ENCODE peak calls at places on chromosome 9, in seven cellular contexts. A is mesendoderm, T is H9, N is mesenchymal stem cell, O is H1, L is IMR-90, E is trophoblast cell. R is an unnamed sample.

GRCh38 chr9:6414291-6414690 is 1.3 kb downstream of the UHRF2 start:
- DNase-seq in A (no peak), T (no peak), N (peak), O (no peak), L (peak), E (peak), R (no peak)

GRCh38 chr9:90344013-90344412 is 298.6 kb downstream of the DIRAS2 start:
- DNase-seq in A (peak), T (no peak), N (peak), O (no peak), L (no peak), E (no peak), R (peak)

GRCh38 chr9:131721096-131721495 is 18.8 kb downstream of the RAPGEF1 start:
- DNase-seq in A (no peak), T (no peak), N (no peak), O (no peak), L (no peak), E (no peak), R (no peak)

GRCh38 chr9:115939065-115939765 is 214.4 kb upstream of the PAPPA start:
- DNase-seq in A (no peak), T (no peak), N (peak), O (no peak), L (peak), E (no peak), R (no peak)

GRCh38 chr9:132849168-132849831 is 28.8 kb downstream of the AK8 start:
- DNase-seq in A (no peak), T (no peak), N (no peak), O (no peak), L (no peak), E (no peak), R (no peak)

GRCh38 chr9:134493471-134494272 is 147.9 kb upstream of the COL5A1 start:
- DNase-seq in A (no peak), T (no peak), N (no peak), O (no peak), L (no peak), E (no peak), R (no peak)

GRCh38 chr9:35923927-35924763 is 14.9 kb downstream of the SPAAR start:
- DNase-seq in A (no peak), T (no peak), N (peak), O (no peak), L (peak), E (peak), R (no peak)

GRCh38 chr9:35406183-35406959 is 83.5 kb upstream of the RUSC2 start:
- DNase-seq in A (peak), T (peak), N (peak), O (peak), L (no peak), E (peak), R (peak)

GRCh38 chr9:111896942-111897830 is 572 bp downstream of the UGCG start:
- DNase-seq in A (no peak), T (peak), N (no peak), O (peak), L (no peak), E (peak), R (no peak)

GRCh38 chr9:126399789-126400188 is 73.2 kb downstream of the MVB12B start:
- DNase-seq in A (no peak), T (no peak), N (no peak), O (no peak), L (no peak), E (no peak), R (no peak)

GRCh38 chr9:91740713-91741112 is 209.3 kb downstream of the ROR2 start:
- DNase-seq in A (peak), T (no peak), N (peak), O (no peak), L (peak), E (no peak), R (no peak)

GRCh38 chr9:101246691-101247090 is 138.1 kb downstream of the BAAT start:
- DNase-seq in A (no peak), T (no peak), N (no peak), O (no peak), L (no peak), E (no peak), R (no peak)

GRCh38 chr9:134995792-134996120 is 78.0 kb upstream of the FCN1 start:
- DNase-seq in A (no peak), T (no peak), N (no peak), O (no peak), L (no peak), E (no peak), R (no peak)

GRCh38 chr9:33924978-33925797 is 108.2 kb downstream of the UBE2R2 start:
- DNase-seq in A (peak), T (peak), N (peak), O (peak), L (peak), E (peak), R (peak)

GRCh38 chr9:97758334-97758916 is 61.3 kb upstream of the XPA start:
- DNase-seq in A (no peak), T (no peak), N (no peak), O (no peak), L (no peak), E (no peak), R (no peak)
- H3K27ac ChIP-seq in A (no peak), T (no peak), N (no peak), O (no peak), L (no peak), E (no peak), R (no peak)

DNA sequence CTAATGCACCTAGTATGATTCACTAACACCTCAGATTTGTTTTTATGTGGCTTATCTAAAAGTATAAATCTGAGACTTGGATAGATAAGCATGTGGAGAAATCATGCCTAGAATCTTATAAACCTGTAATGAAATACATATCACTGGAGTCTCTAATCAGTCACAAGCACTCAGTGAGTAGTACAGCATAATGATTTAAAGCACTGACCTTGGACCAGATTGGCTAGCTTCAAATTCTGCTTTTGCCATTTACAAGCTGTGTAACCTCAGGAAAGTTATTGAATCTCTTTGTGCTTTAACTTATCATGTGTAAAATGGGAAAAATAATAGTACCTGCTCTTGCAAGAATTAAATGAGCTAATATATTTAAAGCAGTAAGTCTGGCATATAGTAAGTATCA is 61.2 kb upstream of the ALDH1A1 start:
- DNase-seq in A (no peak), T (no peak), N (no peak), O (no peak), L (no peak), E (no peak), R (no peak)
- H2BK5ac ChIP-seq in A (no peak), T (no peak), N (no peak), O (no peak), L (no peak), E (no peak), R (no peak)

GRCh38 chr9:31314241-31314640 is 1070.2 kb upstream of the ACO1 start:
- DNase-seq in A (no peak), T (no peak), N (peak), O (no peak), L (no peak), E (no peak), R (no peak)
- H3K27ac ChIP-seq in A (no peak), T (no peak), N (no peak), O (no peak), L (no peak), E (no peak), R (no peak)

GRCh38 chr9:98210435-98210834 is 18.0 kb upstream of the CORO2A start:
- DNase-seq in A (no peak), T (no peak), N (no peak), O (no peak), L (no peak), E (no peak), R (no peak)
- H2BK5ac ChIP-seq in A (no peak), T (no peak), N (no peak), O (no peak), L (no peak), E (no peak), R (no peak)

GRCh38 chr9:28688172-28688571 is 1114.9 kb upstream of the C9orf72 start:
- DNase-seq in A (peak), T (no peak), N (no peak), O (no peak), L (no peak), E (no peak), R (no peak)
- H3K27ac ChIP-seq in A (no peak), T (no peak), N (no peak), O (no peak), L (no peak), E (no peak), R (no peak)

GRCh38 chr9:89116064-89116817 is 62.4 kb downstream of the SHC3 start:
- DNase-seq in A (no peak), T (no peak), N (peak), O (no peak), L (peak), E (peak), R (no peak)

GRCh38 chr9:89115426-89115825 is 63.2 kb downstream of the SHC3 start:
- DNase-seq in A (no peak), T (no peak), N (no peak), O (no peak), L (no peak), E (peak), R (no peak)

GRCh38 chr9:89112243-89112642 is 66.4 kb downstream of the SHC3 start:
- DNase-seq in A (no peak), T (no peak), N (no peak), O (no peak), L (no peak), E (no peak), R (no peak)

GRCh38 chr9:89114741-89115140 is 63.9 kb downstream of the SHC3 start:
- DNase-seq in A (no peak), T (no peak), N (no peak), O (no peak), L (no peak), E (peak), R (no peak)

DNA sequence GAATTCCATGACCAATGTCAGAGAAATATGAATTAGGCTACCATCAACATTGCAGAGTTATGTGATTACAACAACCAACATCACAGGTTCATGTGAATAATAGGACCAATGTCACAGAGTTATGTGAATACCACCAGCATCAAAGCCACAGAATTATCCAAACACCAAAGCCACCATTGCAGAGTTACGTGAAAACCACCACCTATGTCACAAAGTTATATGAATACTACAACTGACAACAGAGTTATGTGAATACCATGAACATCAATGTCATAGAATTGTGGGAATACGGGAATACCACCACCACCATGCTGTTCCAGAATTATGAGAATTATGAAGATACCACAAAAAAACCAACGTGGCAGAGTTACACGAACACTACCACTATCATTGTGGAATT is 64.8 kb downstream of the SHC3 start:
- DNase-seq in A (no peak), T (no peak), N (no peak), O (no peak), L (no peak), E (peak), R (no peak)
- H2BK5ac ChIP-seq in A (no peak), T (no peak), N (no peak), O (no peak), L (no peak), E (no peak), R (no peak)

DNA sequence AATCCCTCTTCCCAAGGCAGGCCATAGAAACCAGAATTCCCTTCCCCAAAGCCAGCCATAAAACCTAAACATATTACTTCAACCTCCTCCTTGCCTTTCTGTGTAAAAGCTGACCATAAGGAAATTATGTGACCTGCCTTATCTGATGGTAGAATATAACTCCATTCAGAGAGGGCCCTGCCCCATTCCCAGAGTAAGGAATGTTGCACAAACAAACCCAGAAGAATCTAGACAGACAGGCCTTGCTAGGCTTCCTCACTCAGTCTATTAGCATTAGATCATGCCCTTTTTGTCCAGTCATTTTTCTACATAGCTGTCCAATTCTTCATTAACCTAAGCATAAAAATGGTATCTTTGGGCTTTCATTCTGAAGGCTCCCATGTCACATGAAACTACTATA is 17.8 kb upstream of the IFNB1 start:
- DNase-seq in A (no peak), T (no peak), N (peak), O (no peak), L (no peak), E (peak), R (no peak)
- H3K27ac ChIP-seq in A (no peak), T (no peak), N (no peak), O (no peak), L (no peak), E (peak), R (no peak)

R was measured in neuronal stem cell.